ENCODE peak calls at places on chromosome X, in nine cellular contexts. One of them, this sample, is unnamed.

GRCh38 chrX:49111846-49112245 is 11.7 kb downstream of the GPKOW start:
- DNase-seq in activated T-cell treated with anti-CD3 and anti-CD28 coated beads, Interleukin-2, amount 50 U/mL, for 1 hour: no peak
- DNase-seq in anterior cingulate cortex: peak
- DNase-seq in kidney: no peak
- DNase-seq in cardiac fibroblast: no peak
- DNase-seq in glutamatergic neuron: no peak
- DNase-seq in lung: no peak
- DNase-seq in tibial artery: no peak
- DNase-seq in SK-N-SH: no peak
- DNase-seq in this sample: no peak

GRCh38 chrX:11205796-11206195 is 87.4 kb upstream of the AMELX start:
- DNase-seq in activated T-cell treated with anti-CD3 and anti-CD28 coated beads, Interleukin-2, amount 50 U/mL, for 1 hour: no peak
- DNase-seq in anterior cingulate cortex: no peak
- DNase-seq in kidney: no peak
- DNase-seq in cardiac fibroblast: no peak
- DNase-seq in glutamatergic neuron: no peak
- DNase-seq in lung: no peak
- DNase-seq in tibial artery: no peak
- DNase-seq in SK-N-SH: no peak
- DNase-seq in this sample: no peak

GRCh38 chrX:22134681-22135080 is 102.6 kb downstream of the PHEX start:
- DNase-seq in activated T-cell treated with anti-CD3 and anti-CD28 coated beads, Interleukin-2, amount 50 U/mL, for 1 hour: no peak
- DNase-seq in anterior cingulate cortex: no peak
- DNase-seq in kidney: no peak
- DNase-seq in cardiac fibroblast: peak
- DNase-seq in glutamatergic neuron: no peak
- DNase-seq in lung: no peak
- DNase-seq in tibial artery: no peak
- DNase-seq in SK-N-SH: peak
- DNase-seq in this sample: peak

GRCh38 chrX:92283298-92283697 is 504.1 kb downstream of the PCDH11X start:
- DNase-seq in activated T-cell treated with anti-CD3 and anti-CD28 coated beads, Interleukin-2, amount 50 U/mL, for 1 hour: no peak
- DNase-seq in anterior cingulate cortex: no peak
- DNase-seq in kidney: no peak
- DNase-seq in cardiac fibroblast: no peak
- DNase-seq in glutamatergic neuron: no peak
- DNase-seq in lung: no peak
- DNase-seq in tibial artery: no peak
- DNase-seq in SK-N-SH: no peak
- DNase-seq in this sample: no peak

GRCh38 chrX:118189628-118190027 is 73.0 kb upstream of the KLHL13 start:
- DNase-seq in activated T-cell treated with anti-CD3 and anti-CD28 coated beads, Interleukin-2, amount 50 U/mL, for 1 hour: no peak
- DNase-seq in anterior cingulate cortex: no peak
- DNase-seq in kidney: no peak
- DNase-seq in cardiac fibroblast: no peak
- DNase-seq in glutamatergic neuron: peak
- DNase-seq in lung: no peak
- DNase-seq in tibial artery: no peak
- DNase-seq in SK-N-SH: peak
- DNase-seq in this sample: no peak

GRCh38 chrX:47745386-47745785 is 86.4 kb upstream of the UXT start:
- DNase-seq in activated T-cell treated with anti-CD3 and anti-CD28 coated beads, Interleukin-2, amount 50 U/mL, for 1 hour: no peak
- DNase-seq in anterior cingulate cortex: no peak
- DNase-seq in kidney: no peak
- DNase-seq in cardiac fibroblast: peak
- DNase-seq in glutamatergic neuron: no peak
- DNase-seq in lung: no peak
- DNase-seq in tibial artery: no peak
- DNase-seq in SK-N-SH: no peak
- DNase-seq in this sample: no peak

GRCh38 chrX:9785252-9785943 is 831 bp upstream of the SHROOM2 start:
- DNase-seq in activated T-cell treated with anti-CD3 and anti-CD28 coated beads, Interleukin-2, amount 50 U/mL, for 1 hour: no peak
- DNase-seq in anterior cingulate cortex: no peak
- DNase-seq in kidney: no peak
- DNase-seq in cardiac fibroblast: no peak
- DNase-seq in glutamatergic neuron: no peak
- DNase-seq in lung: no peak
- DNase-seq in tibial artery: no peak
- DNase-seq in SK-N-SH: peak
- DNase-seq in this sample: no peak

GRCh38 chrX:151790421-151791160 is 56.0 kb downstream of the CNGA2 start:
- DNase-seq in activated T-cell treated with anti-CD3 and anti-CD28 coated beads, Interleukin-2, amount 50 U/mL, for 1 hour: no peak
- DNase-seq in anterior cingulate cortex: no peak
- DNase-seq in kidney: no peak
- DNase-seq in cardiac fibroblast: peak
- DNase-seq in glutamatergic neuron: no peak
- DNase-seq in lung: no peak
- DNase-seq in tibial artery: no peak
- DNase-seq in SK-N-SH: no peak
- DNase-seq in this sample: no peak

GRCh38 chrX:149950681-149951080 is 12.4 kb upstream of the EOLA2 start:
- DNase-seq in activated T-cell treated with anti-CD3 and anti-CD28 coated beads, Interleukin-2, amount 50 U/mL, for 1 hour: no peak
- DNase-seq in anterior cingulate cortex: no peak
- DNase-seq in kidney: no peak
- DNase-seq in cardiac fibroblast: peak
- DNase-seq in glutamatergic neuron: no peak
- DNase-seq in lung: no peak
- DNase-seq in tibial artery: no peak
- DNase-seq in SK-N-SH: peak
- DNase-seq in this sample: peak

GRCh38 chrX:73851014-73852009 is 288.3 kb downstream of the CHIC1 start:
- DNase-seq in activated T-cell treated with anti-CD3 and anti-CD28 coated beads, Interleukin-2, amount 50 U/mL, for 1 hour: peak
- DNase-seq in anterior cingulate cortex: no peak
- DNase-seq in kidney: peak
- DNase-seq in cardiac fibroblast: no peak
- DNase-seq in glutamatergic neuron: no peak
- DNase-seq in lung: peak
- DNase-seq in tibial artery: no peak
- DNase-seq in SK-N-SH: peak
- DNase-seq in this sample: peak

GRCh38 chrX:12770440-12770839 is 20.8 kb upstream of the PRPS2 start:
- DNase-seq in activated T-cell treated with anti-CD3 and anti-CD28 coated beads, Interleukin-2, amount 50 U/mL, for 1 hour: no peak
- DNase-seq in anterior cingulate cortex: no peak
- DNase-seq in kidney: no peak
- DNase-seq in cardiac fibroblast: peak
- DNase-seq in glutamatergic neuron: no peak
- DNase-seq in lung: no peak
- DNase-seq in tibial artery: no peak
- DNase-seq in SK-N-SH: peak
- DNase-seq in this sample: no peak

GRCh38 chrX:153819398-153820083 is 10.8 kb downstream of the PDZD4 start:
- DNase-seq in activated T-cell treated with anti-CD3 and anti-CD28 coated beads, Interleukin-2, amount 50 U/mL, for 1 hour: no peak
- DNase-seq in anterior cingulate cortex: no peak
- DNase-seq in kidney: no peak
- DNase-seq in cardiac fibroblast: no peak
- DNase-seq in glutamatergic neuron: no peak
- DNase-seq in lung: no peak
- DNase-seq in tibial artery: no peak
- DNase-seq in SK-N-SH: peak
- DNase-seq in this sample: no peak

GRCh38 chrX:129039176-129039575 is 484.1 kb downstream of the SMARCA1 start:
- DNase-seq in activated T-cell treated with anti-CD3 and anti-CD28 coated beads, Interleukin-2, amount 50 U/mL, for 1 hour: no peak
- DNase-seq in anterior cingulate cortex: no peak
- DNase-seq in kidney: no peak
- DNase-seq in cardiac fibroblast: no peak
- DNase-seq in glutamatergic neuron: no peak
- DNase-seq in lung: no peak
- DNase-seq in tibial artery: no peak
- DNase-seq in SK-N-SH: no peak
- DNase-seq in this sample: no peak

GRCh38 chrX:153777261-153778090 is 3.4 kb upstream of the SRPK3 start:
- DNase-seq in activated T-cell treated with anti-CD3 and anti-CD28 coated beads, Interleukin-2, amount 50 U/mL, for 1 hour: no peak
- DNase-seq in anterior cingulate cortex: no peak
- DNase-seq in kidney: peak
- DNase-seq in cardiac fibroblast: no peak
- DNase-seq in glutamatergic neuron: no peak
- DNase-seq in lung: no peak
- DNase-seq in tibial artery: no peak
- DNase-seq in SK-N-SH: peak
- DNase-seq in this sample: no peak

GRCh38 chrX:17291998-17292658 is 82.9 kb upstream of the NHS start:
- DNase-seq in activated T-cell treated with anti-CD3 and anti-CD28 coated beads, Interleukin-2, amount 50 U/mL, for 1 hour: no peak
- DNase-seq in anterior cingulate cortex: no peak
- DNase-seq in kidney: no peak
- DNase-seq in cardiac fibroblast: no peak
- DNase-seq in glutamatergic neuron: no peak
- DNase-seq in lung: no peak
- DNase-seq in tibial artery: peak
- DNase-seq in SK-N-SH: no peak
- DNase-seq in this sample: peak

GRCh38 chrX:24117288-24117687 is 32.2 kb upstream of the ZFX start:
- DNase-seq in activated T-cell treated with anti-CD3 and anti-CD28 coated beads, Interleukin-2, amount 50 U/mL, for 1 hour: no peak
- DNase-seq in anterior cingulate cortex: no peak
- DNase-seq in kidney: no peak
- DNase-seq in cardiac fibroblast: peak
- DNase-seq in glutamatergic neuron: no peak
- DNase-seq in lung: no peak
- DNase-seq in tibial artery: no peak
- DNase-seq in SK-N-SH: no peak
- DNase-seq in this sample: peak

GRCh38 chrX:40094041-40094899 is 3.5 kb downstream of the BCOR start:
- DNase-seq in activated T-cell treated with anti-CD3 and anti-CD28 coated beads, Interleukin-2, amount 50 U/mL, for 1 hour: peak
- DNase-seq in anterior cingulate cortex: peak
- DNase-seq in kidney: peak
- DNase-seq in cardiac fibroblast: peak
- DNase-seq in glutamatergic neuron: peak
- DNase-seq in lung: no peak
- DNase-seq in tibial artery: peak
- DNase-seq in SK-N-SH: peak
- DNase-seq in this sample: no peak

GRCh38 chrX:54182194-54182863 is 725 bp downstream of the FAM120C start:
- DNase-seq in activated T-cell treated with anti-CD3 and anti-CD28 coated beads, Interleukin-2, amount 50 U/mL, for 1 hour: peak
- DNase-seq in anterior cingulate cortex: peak
- DNase-seq in kidney: peak
- DNase-seq in cardiac fibroblast: peak
- DNase-seq in glutamatergic neuron: peak
- DNase-seq in lung: peak
- DNase-seq in tibial artery: peak
- DNase-seq in SK-N-SH: peak
- DNase-seq in this sample: peak